ENCODE peak calls at places on chromosomes 4 and X, in nine cellular contexts. R is AG04450; K is lower lobe of right lung; E is left lung; O is neuronal stem cell; N is OCI-LY7; H is cardiac muscle cell; T is CD4-positive, alpha-beta T cell; X is HCT116. P is an unnamed sample. For H3K9me3, the result is how much of the 10 kb centered on the place peaks cover.

GRCh38 chr4:134762053-134762452 is 560.5 kb upstream of the PABPC4L start:
- DNase-seq in K (no peak), E (no peak), O (no peak), H (no peak), X (no peak), N (peak), T (no peak), R (no peak), P (no peak)

GRCh38 chr4:98642991-98643426 is 15.4 kb downstream of the TSPAN5 start:
- DNase-seq in H (no peak), X (peak), O (no peak), K (no peak), T (no peak), E (no peak), N (no peak), R (no peak), P (no peak)

GRCh38 chr4:147453561-147454141 is 27.2 kb upstream of the EDNRA start:
- DNase-seq in E (no peak), O (no peak), H (no peak), K (no peak), X (peak), R (peak), N (no peak), T (no peak), P (no peak)

GRCh38 chr4:89657931-89658700 is 178.8 kb downstream of the SNCA start:
- DNase-seq in R (peak), T (no peak), H (peak), X (peak), K (no peak), O (no peak), N (peak), E (no peak), P (peak)

GRCh38 chrX:98362630-98363029 is 1478.9 kb downstream of the RPA4 start:
- DNase-seq in R (no peak), N (no peak), E (no peak), T (no peak), X (no peak), O (no peak), H (no peak), K (no peak), P (no peak)

GRCh38 chrX:123962006-123962485 is 540 bp downstream of the STAG2 start:
- DNase-seq in O (no peak), N (peak), R (no peak), H (no peak), K (no peak), T (peak), E (no peak), X (peak), P (no peak)

GRCh38 chrX:150036181-150036580 is 97.9 kb upstream of the EOLA2 start:
- DNase-seq in H (no peak), T (no peak), R (no peak), O (no peak), X (no peak), K (no peak), N (no peak), E (no peak), P (peak)

GRCh38 chr4:85209161-85209560 is 242.7 kb upstream of the WDFY3 start:
- DNase-seq in X (peak), E (no peak), O (no peak), K (no peak), N (no peak), T (no peak), R (no peak), H (no peak), P (no peak)

GRCh38 chrX:48592971-48593370 is 4.3 kb upstream of the WDR13 start:
- DNase-seq in X (no peak), T (no peak), O (no peak), K (no peak), H (no peak), E (no peak), R (no peak), N (no peak), P (no peak)

GRCh38 chr4:5932021-5932553 is 39.2 kb upstream of the CRMP1 start:
- DNase-seq in T (no peak), N (no peak), E (no peak), K (no peak), R (no peak), O (no peak), X (no peak), H (no peak), P (no peak)

GRCh38 chr4:140427104-140427918 is at the start of gene CLGN:
- DNase-seq in O (peak), E (peak), H (peak), K (peak), T (peak), N (peak), R (no peak), X (peak), P (peak)

GRCh38 chr4:183971938-183972490 is 66.9 kb downstream of the STOX2 start:
- DNase-seq in R (no peak), E (no peak), K (no peak), N (no peak), H (no peak), O (no peak), X (no peak), T (no peak), P (no peak)

GRCh38 chrX:69107231-69107739 is 58.0 kb downstream of the PJA1 start:
- DNase-seq in E (peak), K (no peak), R (no peak), T (no peak), N (no peak), X (no peak), O (no peak), H (peak), P (no peak)

GRCh38 chr4:123600426-123600825 is 203.8 kb downstream of the SPRY1 start:
- DNase-seq in N (no peak), E (no peak), H (no peak), R (no peak), T (no peak), X (no peak), O (no peak), K (no peak), P (no peak)

GRCh38 chrX:386768-387575 is at the start of gene PPP2R3B:
- DNase-seq in H (peak), T (peak), E (peak), K (peak), O (peak), N (peak), X (peak), R (peak), P (peak)

GRCh38 chr4:185683222-185683621 is 128.8 kb downstream of the SORBS2 start:
- DNase-seq in K (no peak), T (no peak), N (no peak), E (no peak), H (no peak), X (no peak), O (no peak), R (no peak), P (no peak)

GRCh38 chrX:45807572-45808425 is 607.1 kb upstream of the DIPK2B start:
- DNase-seq in E (no peak), H (peak), K (no peak), N (no peak), O (peak), T (no peak), X (no peak), R (no peak), P (peak)

GRCh38 chrX:132968282-132968681 is 9.9 kb upstream of the HS6ST2 start:
- DNase-seq in K (no peak), E (no peak), O (no peak), N (no peak), T (no peak), H (peak), R (no peak), X (no peak), P (no peak)

GRCh38 chr4:82362565-82362964 is 11.2 kb downstream of the HNRNPD start:
- DNase-seq in O (no peak), X (no peak), R (no peak), K (no peak), H (no peak), T (no peak), N (no peak), E (no peak), P (no peak)

GRCh38 chr4:80090101-80090500 is 17.1 kb upstream of the ANTXR2 start:
- DNase-seq in O (no peak), R (no peak), H (no peak), K (no peak), T (no peak), N (no peak), E (no peak), X (no peak), P (no peak)

GRCh38 chr4:160848901-160849735 is 1314.7 kb downstream of the FSTL5 start:
- DNase-seq in T (no peak), E (no peak), R (no peak), O (no peak), N (no peak), X (no peak), H (peak), K (no peak), P (no peak)

GRCh38 chrX:12469296-12469695 is 321.9 kb upstream of the PRPS2 start:
- DNase-seq in H (no peak), E (no peak), R (no peak), T (no peak), X (no peak), N (no peak), K (no peak), O (no peak), P (no peak)

GRCh38 chr4:48369248-48369647 is 27.9 kb downstream of the SLAIN2 start:
- DNase-seq in N (no peak), T (no peak), E (no peak), K (no peak), H (no peak), R (no peak), X (no peak), O (no peak), P (no peak)

GRCh38 chr4:32226201-32226600 is 1506.0 kb downstream of the PCDH7 start:
- DNase-seq in O (no peak), R (no peak), E (no peak), X (peak), H (no peak), T (no peak), N (no peak), K (no peak), P (no peak)

GRCh38 chr4:80128941-80129340 is 55.9 kb upstream of the ANTXR2 start:
- DNase-seq in X (no peak), T (no peak), R (no peak), N (no peak), K (no peak), E (no peak), O (no peak), H (no peak), P (no peak)

GRCh38 chr4:145177511-145177905 is 2.9 kb downstream of the OTUD4 start:
- DNase-seq in E (no peak), T (no peak), O (no peak), R (no peak), K (no peak), H (peak), X (no peak), N (no peak), P (no peak)

GRCh38 chr4:25813705-25814104 is 49.1 kb downstream of the SEL1L3 start:
- DNase-seq in K (no peak), E (peak), H (no peak), X (no peak), N (no peak), R (peak), O (peak), T (no peak), P (peak)

GRCh38 chr4:28287837-28288236 is 1427.2 kb downstream of the STIM2 start:
- DNase-seq in T (no peak), E (no peak), O (no peak), N (no peak), K (no peak), H (no peak), X (no peak), R (peak), P (peak)

GRCh38 chrX:139784788-139785187 is 76.8 kb upstream of the MCF2 start:
- DNase-seq in N (no peak), T (no peak), E (no peak), O (no peak), R (no peak), H (no peak), X (no peak), K (no peak), P (no peak)

GRCh38 chrX:48626401-48627298 is 29.4 kb downstream of the WDR13 start:
- DNase-seq in H (no peak), N (no peak), X (no peak), E (no peak), R (no peak), O (no peak), T (no peak), K (no peak), P (peak)

GRCh38 chr4:151993521-151993920 is 232.7 kb upstream of the GATB start:
- DNase-seq in E (no peak), K (no peak), T (no peak), X (no peak), O (no peak), H (no peak), R (no peak), N (no peak), P (no peak)

GRCh38 chrX:138638996-138639395 is 72.5 kb downstream of the FGF13 start:
- DNase-seq in X (no peak), K (no peak), E (no peak), H (no peak), T (no peak), N (no peak), O (no peak), R (no peak), P (no peak)

GRCh38 chrX:8201896-8202331 is 30.8 kb upstream of the VCX2 start:
- DNase-seq in H (no peak), T (no peak), E (peak), N (no peak), X (no peak), O (no peak), R (no peak), K (no peak), P (peak)

GRCh38 chrX:139691843-139692505 is 16.0 kb downstream of the MCF2 start:
- DNase-seq in E (no peak), K (no peak), T (no peak), R (no peak), O (peak), H (peak), X (no peak), N (no peak), P (no peak)

GRCh38 chr4:75892508-75892907 is 9.7 kb downstream of the PPEF2 start:
- DNase-seq in R (no peak), H (no peak), K (no peak), X (peak), T (no peak), E (no peak), N (no peak), O (no peak), P (no peak)

GRCh38 chrX:9923357-9923756 is 43.8 kb upstream of the CLDN34 start:
- DNase-seq in N (no peak), X (no peak), T (no peak), R (no peak), O (no peak), K (no peak), E (no peak), H (no peak), P (no peak)

GRCh38 chrX:68045008-68045577 is 388.2 kb downstream of the OPHN1 start:
- DNase-seq in X (no peak), O (no peak), R (no peak), H (no peak), E (no peak), T (no peak), K (no peak), N (no peak), P (no peak)

DNA sequence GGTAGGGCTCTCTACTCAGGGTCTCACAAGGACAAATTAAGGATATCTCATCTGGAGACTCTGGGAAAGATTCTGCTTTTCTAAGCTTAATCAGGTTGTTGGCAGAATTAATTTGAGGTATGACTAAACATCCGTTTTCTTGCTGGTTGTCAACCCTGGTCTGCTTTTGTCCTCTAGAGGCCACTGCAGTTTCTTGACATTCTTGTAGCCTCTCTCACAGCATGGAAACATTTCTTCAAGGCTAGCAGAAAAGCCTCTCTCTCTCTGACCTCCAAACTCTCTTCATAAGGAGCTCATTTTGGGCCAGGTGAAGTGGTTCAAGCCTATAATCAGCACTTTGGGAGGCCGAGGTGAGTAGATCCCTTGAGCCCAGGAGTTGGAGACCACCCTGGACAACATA is 749.5 kb upstream of the PCDH7 start:
- DNase-seq in K (no peak), H (peak), X (peak), E (no peak), N (no peak), O (peak), R (no peak), T (no peak), P (no peak)
- H3K9me3 ChIP-seq in K (under half), H (under half), X (under half), E (under half), N (under half), O (under half), R (under half), T (under half), P (under half)

GRCh38 chr4:142656178-142656577 is 189.9 kb downstream of the INPP4B start:
- DNase-seq in N (peak), T (peak), H (peak), E (no peak), R (no peak), K (no peak), X (peak), O (peak), P (no peak)
- H3K9me3 ChIP-seq in N (under half), T (half or more), H (under half), E (under half), R (under half), K (under half), X (under half), O (under half), P (under half)

GRCh38 chr4:164350086-164350485 is 403.8 kb upstream of the SMIM31 start:
- DNase-seq in O (no peak), T (no peak), N (no peak), E (no peak), H (no peak), K (no peak), X (no peak), R (no peak), P (no peak)

GRCh38 chr4:164343472-164343976 is 410.4 kb upstream of the SMIM31 start:
- DNase-seq in T (no peak), H (no peak), K (no peak), N (no peak), E (no peak), X (no peak), R (no peak), O (no peak), P (no peak)

GRCh38 chr4:164345756-164346155 is 408.2 kb upstream of the SMIM31 start:
- DNase-seq in X (no peak), E (no peak), K (no peak), H (no peak), O (no peak), R (no peak), T (no peak), N (no peak), P (no peak)
- H3K9me3 ChIP-seq in X (under half), E (under half), K (under half), H (under half), O (under half), R (under half), T (under half), N (under half), P (under half)

DNA sequence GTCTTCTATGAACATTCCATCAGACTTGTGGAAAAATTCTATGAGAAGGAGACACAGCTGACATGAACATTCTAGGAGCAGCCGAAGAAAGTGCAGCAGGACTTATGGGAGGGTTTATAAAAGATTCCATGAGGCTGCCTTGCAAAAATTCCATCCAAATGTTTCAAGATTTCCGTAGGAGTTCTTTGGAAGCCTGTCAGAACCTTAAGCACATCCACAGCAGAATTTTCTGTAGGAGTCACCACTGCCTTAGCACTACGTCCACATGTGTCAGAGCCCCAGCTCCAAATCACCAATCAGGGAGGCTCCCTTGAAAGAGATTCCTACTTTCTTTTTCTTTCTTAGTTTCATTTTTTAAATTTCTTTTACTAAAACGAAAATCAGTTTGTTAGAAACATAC is 66.9 kb upstream of the MSX1 start:
- DNase-seq in E (no peak), O (no peak), N (no peak), R (peak), H (no peak), T (no peak), K (no peak), X (no peak), P (no peak)
- H3K9me3 ChIP-seq in E (under half), O (under half), N (under half), R (under half), H (under half), T (under half), K (under half), X (under half), P (under half)

GRCh38 chr4:11904991-11905760 is 476.5 kb upstream of the HS3ST1 start:
- DNase-seq in K (no peak), X (no peak), O (no peak), E (no peak), T (no peak), H (peak), N (no peak), R (no peak), P (no peak)

GRCh38 chr4:11910780-11911179 is 482.1 kb upstream of the HS3ST1 start:
- DNase-seq in E (no peak), X (no peak), R (no peak), O (no peak), K (no peak), H (no peak), T (no peak), N (no peak), P (no peak)

GRCh38 chr4:11908712-11909111 is 480.0 kb upstream of the HS3ST1 start:
- DNase-seq in H (no peak), T (no peak), E (no peak), X (no peak), O (no peak), N (no peak), K (no peak), R (no peak), P (no peak)

GRCh38 chr4:11904117-11904535 is 475.4 kb upstream of the HS3ST1 start:
- DNase-seq in R (no peak), N (no peak), X (no peak), K (peak), H (no peak), O (no peak), E (no peak), T (no peak), P (no peak)

DNA sequence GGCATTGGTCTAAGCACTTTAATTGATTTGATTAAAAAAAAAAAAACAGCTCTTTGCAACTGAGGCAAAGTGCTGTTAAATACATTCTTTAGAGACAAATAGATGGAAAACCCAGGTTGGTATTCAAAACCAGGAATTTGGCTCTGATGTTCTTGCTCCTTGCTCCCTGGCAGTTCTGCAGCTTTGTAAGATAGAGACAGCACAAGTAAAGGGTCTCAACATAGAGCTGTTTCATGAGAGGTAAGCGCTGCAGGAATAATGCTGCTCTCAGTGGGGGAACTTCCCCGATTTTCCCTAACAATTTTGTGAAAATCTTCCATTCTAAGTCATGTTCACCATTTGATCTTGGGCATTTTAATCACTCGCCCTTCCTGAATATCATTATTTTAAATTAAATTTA is 479.5 kb upstream of the HS3ST1 start:
- DNase-seq in T (no peak), K (no peak), R (no peak), H (no peak), O (no peak), N (no peak), X (no peak), E (no peak), P (no peak)
- H3K9me3 ChIP-seq in T (under half), K (under half), R (under half), H (under half), O (under half), N (under half), X (under half), E (under half), P (under half)

GRCh38 chrX:55710701-55711100 is 6.8 kb upstream of the RRAGB start:
- DNase-seq in X (no peak), K (no peak), N (no peak), H (no peak), R (no peak), T (no peak), E (no peak), O (no peak), P (peak)

GRCh38 chrX:55716937-55717336 is 612 bp upstream of the RRAGB start:
- DNase-seq in T (no peak), N (no peak), X (no peak), E (no peak), H (no peak), K (no peak), R (no peak), O (no peak), P (no peak)

GRCh38 chrX:55715847-55716246 is 1.7 kb upstream of the RRAGB start:
- DNase-seq in E (no peak), X (no peak), H (no peak), O (no peak), K (no peak), N (peak), R (no peak), T (no peak), P (no peak)

GRCh38 chrX:55714111-55714510 is 3.4 kb upstream of the RRAGB start:
- DNase-seq in O (no peak), E (no peak), R (no peak), T (no peak), N (no peak), X (no peak), H (no peak), K (no peak), P (no peak)

DNA sequence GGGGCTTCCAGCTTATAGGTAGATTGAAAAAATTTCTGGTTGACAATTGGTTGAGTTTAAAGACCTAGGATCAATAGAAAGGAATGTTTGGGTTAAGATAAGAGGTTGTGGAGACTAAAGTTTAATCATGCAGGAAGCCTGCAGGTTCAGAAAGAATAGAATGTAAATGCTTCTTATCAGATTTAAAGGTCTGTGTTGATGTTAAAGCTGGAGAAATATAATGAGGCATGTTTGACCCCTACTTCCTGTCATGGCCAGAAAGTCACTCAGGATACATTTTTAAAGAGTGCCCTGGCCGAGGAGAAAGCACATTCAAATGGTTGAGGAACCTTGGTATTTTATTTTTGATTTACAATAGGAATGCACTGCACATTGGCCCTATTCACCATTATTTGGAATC is 3.9 kb upstream of the RRAGB start:
- DNase-seq in X (no peak), K (no peak), T (no peak), N (no peak), O (no peak), H (no peak), R (no peak), E (no peak), P (no peak)
- H3K9me3 ChIP-seq in X (under half), K (under half), T (under half), N (under half), O (under half), H (under half), R (under half), E (under half), P (under half)

P was measured in SJSA1.